ENCODE peak calls at places on chromosomes 5 and 9, in eight cellular contexts. H is tibial artery, Y is AG10803, J is type B pancreatic cell, V is kidney, G is endothelial cell, D is IMR-90, B is neural crest cell. M is an unnamed sample.

GRCh38 chr5:136042665-136043121 is 13.9 kb downstream of the TGFBI start:
- DNase-seq in H (no peak), Y (no peak), J (no peak), V (no peak), G (no peak), D (no peak), B (no peak), M (no peak)

GRCh38 chr5:112245616-112246015 is 173.5 kb downstream of the EPB41L4A start:
- DNase-seq in H (no peak), Y (no peak), J (no peak), V (no peak), G (no peak), D (no peak), B (no peak), M (no peak)

GRCh38 chr9:87550253-87550954 is 52.7 kb downstream of the DAPK1 start:
- DNase-seq in H (no peak), Y (no peak), J (no peak), V (no peak), G (no peak), D (no peak), B (no peak), M (no peak)

GRCh38 chr9:27654629-27655285 is 81.5 kb upstream of the C9orf72 start:
- DNase-seq in H (no peak), Y (no peak), J (no peak), V (no peak), G (no peak), D (no peak), B (no peak), M (no peak)

GRCh38 chr5:56112526-56113121 is 117.9 kb upstream of the IL6ST start:
- DNase-seq in H (no peak), Y (peak), J (no peak), V (no peak), G (no peak), D (peak), B (no peak), M (no peak)

GRCh38 chr5:568809-569208 is 43.3 kb upstream of the CEP72 start:
- DNase-seq in H (no peak), Y (no peak), J (no peak), V (no peak), G (no peak), D (no peak), B (no peak), M (no peak)

GRCh38 chr5:130514984-130515690 is 610.9 kb downstream of the CHSY3 start:
- DNase-seq in H (no peak), Y (peak), J (no peak), V (no peak), G (no peak), D (peak), B (no peak), M (no peak)

GRCh38 chr5:96048763-96049162 is 87.1 kb upstream of the ELL2 start:
- DNase-seq in H (no peak), Y (no peak), J (no peak), V (no peak), G (no peak), D (no peak), B (no peak), M (peak)

GRCh38 chr9:76944011-76944410 is 38.1 kb upstream of the PRUNE2 start:
- DNase-seq in H (no peak), Y (no peak), J (no peak), V (no peak), G (no peak), D (no peak), B (no peak), M (no peak)

GRCh38 chr9:21465859-21466518 is 16.1 kb downstream of the IFNE start:
- DNase-seq in H (no peak), Y (peak), J (no peak), V (no peak), G (peak), D (peak), B (peak), M (no peak)

GRCh38 chr5:178284095-178284675 is 51.6 kb upstream of the PHYKPL start:
- DNase-seq in H (no peak), Y (no peak), J (no peak), V (no peak), G (no peak), D (peak), B (peak), M (no peak)

GRCh38 chr9:133341369-133342082 is 5.5 kb upstream of the SURF6 start:
- DNase-seq in H (no peak), Y (no peak), J (no peak), V (peak), G (no peak), D (no peak), B (no peak), M (no peak)

GRCh38 chr9:9750719-9751118 is 862.1 kb downstream of the PTPRD start:
- DNase-seq in H (no peak), Y (no peak), J (no peak), V (no peak), G (no peak), D (no peak), B (no peak), M (no peak)

GRCh38 chr5:52804359-52804758 is 16.6 kb downstream of the ITGA1 start:
- DNase-seq in H (no peak), Y (no peak), J (no peak), V (no peak), G (no peak), D (no peak), B (no peak), M (no peak)

GRCh38 chr5:180600554-180601041 is 9.3 kb upstream of the SCGB3A1 start:
- DNase-seq in H (peak), Y (no peak), J (peak), V (peak), G (no peak), D (no peak), B (no peak), M (no peak)

GRCh38 chr5:33601881-33602280 is 161.1 kb downstream of the TARS1 start:
- DNase-seq in H (no peak), Y (no peak), J (no peak), V (peak), G (no peak), D (no peak), B (no peak), M (no peak)

GRCh38 chr9:108553111-108553635 is 302.6 kb downstream of the ACTL7B start:
- DNase-seq in H (no peak), Y (no peak), J (no peak), V (no peak), G (no peak), D (no peak), B (no peak), M (no peak)

GRCh38 chr9:81530407-81530810 is 158.9 kb downstream of the TLE1 start:
- DNase-seq in H (no peak), Y (no peak), J (no peak), V (no peak), G (no peak), D (no peak), B (no peak), M (no peak)

GRCh38 chr9:6910032-6910431 is 152.3 kb downstream of the KDM4C start:
- DNase-seq in H (no peak), Y (peak), J (no peak), V (no peak), G (no peak), D (peak), B (no peak), M (no peak)

GRCh38 chr5:135745897-135746500 is 88.5 kb upstream of the SLC25A48 start:
- DNase-seq in H (no peak), Y (no peak), J (no peak), V (no peak), G (no peak), D (no peak), B (no peak), M (no peak)

GRCh38 chr5:180605554-180606214 is 14.4 kb upstream of the SCGB3A1 start:
- DNase-seq in H (no peak), Y (peak), J (no peak), V (peak), G (peak), D (peak), B (peak), M (peak)

GRCh38 chr9:93588641-93589609 is 12.5 kb downstream of the PHF2 start:
- DNase-seq in H (peak), Y (peak), J (no peak), V (no peak), G (no peak), D (peak), B (no peak), M (no peak)

GRCh38 chr9:93587284-93587650 is 10.9 kb downstream of the PHF2 start:
- DNase-seq in H (peak), Y (no peak), J (no peak), V (no peak), G (no peak), D (no peak), B (no peak), M (no peak)

GRCh38 chr9:93586290-93587057 is 10.1 kb downstream of the PHF2 start:
- DNase-seq in H (peak), Y (peak), J (no peak), V (peak), G (no peak), D (no peak), B (no peak), M (no peak)

GRCh38 chr9:93589688-93590087 is 13.3 kb downstream of the PHF2 start:
- DNase-seq in H (peak), Y (peak), J (no peak), V (no peak), G (no peak), D (peak), B (no peak), M (peak)

DNA sequence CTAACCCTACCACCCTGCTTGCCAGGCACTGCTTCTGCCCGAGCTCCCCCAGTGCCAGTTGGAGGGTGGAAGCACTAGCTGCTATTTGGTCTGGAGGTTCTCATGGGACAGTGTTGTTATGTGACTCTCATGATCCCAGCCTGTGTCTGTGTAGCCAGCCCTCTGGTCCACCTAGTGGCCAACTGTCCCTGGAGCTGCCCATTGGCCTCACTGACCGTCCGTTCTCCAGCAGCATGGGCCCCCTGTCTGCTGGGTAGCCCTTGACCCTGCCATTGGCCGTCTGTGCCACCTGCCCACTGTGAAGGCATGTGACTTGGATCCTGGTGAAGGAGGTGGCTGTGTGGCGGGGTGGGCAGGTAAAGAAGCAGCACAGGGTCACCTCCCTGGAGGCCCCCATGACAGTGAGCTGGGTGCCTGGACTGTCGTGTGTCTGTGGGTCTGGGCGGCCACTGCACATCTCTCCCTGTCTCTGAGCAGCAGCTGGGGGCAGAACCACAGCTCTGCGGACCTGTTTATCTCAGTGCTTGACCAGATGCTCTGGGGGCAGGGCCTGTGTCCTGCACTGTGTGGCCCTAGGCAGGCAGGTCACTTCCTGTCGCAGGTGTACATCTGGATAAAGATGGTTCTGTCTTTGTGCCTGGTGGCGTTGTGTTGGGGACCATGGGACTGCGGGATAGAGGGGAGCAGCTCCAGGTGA is 11.4 kb downstream of the PHF2 start:
- DNase-seq in H (no peak), Y (no peak), J (no peak), V (no peak), G (peak), D (no peak), B (no peak), M (no peak)
- TF ChIP-seq CTCF in H (no peak), Y (peak), J (peak), V (peak), G (no peak), D (peak), B (peak), M (peak)

GRCh38 chr5:125412561-125413535 is 666.4 kb upstream of the ZNF608 start:
- DNase-seq in H (peak), Y (peak), J (peak), V (peak), G (peak), D (peak), B (peak), M (peak)
- TF ChIP-seq CTCF in H (peak), Y (peak), J (peak), V (peak), G (no peak), D (peak), B (peak), M (no peak)

DNA sequence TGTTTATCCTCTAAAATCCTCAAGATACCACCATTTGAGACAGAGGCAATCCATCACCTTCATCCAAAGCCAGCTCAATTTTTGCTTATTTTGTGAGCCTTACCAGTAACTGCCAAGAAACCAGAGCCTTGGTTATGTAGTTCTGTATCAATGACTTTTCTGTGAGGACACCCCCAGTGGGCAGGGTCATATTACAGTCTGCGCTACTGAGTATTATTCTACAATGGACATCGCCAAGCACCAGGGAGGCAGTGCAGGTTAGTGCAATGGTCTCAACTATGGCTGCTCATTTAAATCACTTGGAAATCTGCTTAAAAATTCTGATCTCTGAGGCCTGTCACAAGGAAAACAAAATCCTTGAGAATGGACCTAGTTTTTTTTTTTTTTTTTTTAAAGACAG is 90.5 kb upstream of the NIPAL4 start:
- DNase-seq in H (no peak), Y (no peak), J (no peak), V (no peak), G (no peak), D (no peak), B (no peak), M (peak)
- TF ChIP-seq CTCF in H (no peak), Y (no peak), J (no peak), V (no peak), G (no peak), D (no peak), B (no peak), M (no peak)

DNA sequence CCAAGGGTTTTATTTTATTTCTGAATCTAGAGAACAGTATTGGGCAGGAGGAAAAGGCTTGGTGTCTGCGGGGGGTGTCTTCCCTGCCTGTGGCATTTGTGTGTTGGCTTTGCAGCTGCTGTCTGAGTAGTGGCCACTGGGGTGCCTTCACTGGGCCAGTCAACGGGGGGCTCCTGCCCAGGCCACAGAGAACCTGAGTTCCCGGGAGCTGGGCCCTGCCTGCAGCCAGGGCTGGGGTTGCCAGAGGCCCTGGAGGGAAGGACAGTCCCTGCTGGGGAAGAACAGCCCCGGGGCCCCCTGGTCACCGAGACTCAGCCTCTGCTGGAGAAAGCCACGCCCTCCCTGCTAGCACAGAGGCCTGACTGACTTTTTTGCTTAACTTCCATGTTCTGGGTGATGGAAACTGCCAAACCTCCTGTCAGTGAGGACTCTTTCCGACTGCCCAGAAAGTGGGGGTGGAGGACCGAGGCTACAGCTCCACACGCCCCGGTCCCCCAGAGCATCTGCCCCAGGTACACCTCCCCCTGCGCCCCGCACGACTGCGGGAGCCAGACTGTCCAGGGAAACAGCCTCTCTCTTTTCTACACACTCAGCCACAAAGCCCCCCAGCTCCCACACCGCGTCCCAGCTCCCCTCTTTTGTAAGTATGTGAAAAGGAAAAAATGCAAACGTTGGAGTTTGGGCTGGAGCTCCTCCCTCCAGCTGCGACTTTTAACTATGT is 133.4 kb downstream of the DAB2IP start:
- DNase-seq in H (no peak), Y (no peak), J (peak), V (peak), G (no peak), D (no peak), B (no peak), M (no peak)
- TF ChIP-seq CTCF in H (no peak), Y (no peak), J (peak), V (no peak), G (no peak), D (no peak), B (peak), M (no peak)

DNA sequence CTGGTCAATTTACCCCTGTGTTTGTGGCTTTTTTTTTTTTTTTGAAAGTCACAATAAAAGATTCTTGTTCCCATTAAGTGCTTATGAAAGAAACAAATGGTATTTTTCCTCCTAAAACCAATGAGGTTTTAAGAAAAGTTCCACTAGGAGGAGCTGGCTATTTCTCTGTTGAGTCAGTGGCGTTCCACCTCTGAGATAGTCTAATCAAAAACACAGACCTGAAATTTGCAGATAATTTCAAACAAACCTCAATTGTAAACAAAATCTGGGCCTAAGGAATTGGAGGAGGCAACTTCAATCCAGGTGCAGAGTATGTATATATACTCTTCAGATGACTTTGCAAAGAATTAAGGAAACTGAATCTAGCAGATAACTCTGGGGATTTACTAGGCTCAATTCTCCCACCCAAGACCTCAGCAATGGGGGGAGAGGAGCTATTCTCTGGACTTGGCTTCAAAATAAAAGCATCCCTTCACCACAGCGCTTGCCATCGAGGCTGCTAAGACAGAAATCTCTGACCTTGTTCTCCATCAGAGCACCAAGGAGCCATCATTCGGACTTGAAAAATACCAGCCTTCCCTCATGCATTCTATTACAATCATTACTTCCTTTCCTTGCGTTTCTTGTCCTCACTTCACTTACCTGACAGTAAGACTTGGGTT is 52.4 kb downstream of the FANCC start:
- DNase-seq in H (no peak), Y (peak), J (no peak), V (no peak), G (no peak), D (peak), B (no peak), M (no peak)
- TF ChIP-seq CTCF in H (peak), Y (peak), J (peak), V (peak), G (no peak), D (peak), B (peak), M (no peak)

M was measured in nephron progenitor cell.